ENCODE peak calls at places on chromosomes 11 and 22, in six cellular contexts. One of them, this sample, is unnamed.

GRCh38 chr11:28529540-28530410 is 421.6 kb downstream of the METTL15 start:
- DNase-seq in AG04450: peak; percentile 29
- DNase-seq in fibroblast of pulmonary artery: peak; percentile 85
- DNase-seq in GM23248: peak; percentile 71
- DNase-seq in AG10803: peak; percentile 70
- DNase-seq in fibroblast of villous mesenchyme: peak; percentile 80
- DNase-seq in this sample: no peak

GRCh38 chr11:59802639-59803176 is 7.9 kb downstream of the MRPL16 start:
- DNase-seq in AG04450: no peak
- DNase-seq in fibroblast of pulmonary artery: peak; percentile 76
- DNase-seq in GM23248: peak; percentile 75
- DNase-seq in AG10803: peak; percentile 52
- DNase-seq in fibroblast of villous mesenchyme: peak; percentile 70
- DNase-seq in this sample: no peak

GRCh38 chr22:49962751-49963646 is 2.4 kb downstream of the PIM3 start:
- DNase-seq in AG04450: no peak
- DNase-seq in fibroblast of pulmonary artery: no peak
- DNase-seq in GM23248: no peak
- DNase-seq in AG10803: no peak
- DNase-seq in fibroblast of villous mesenchyme: peak; percentile 14
- DNase-seq in this sample: peak; percentile 77

GRCh38 chr11:122690801-122691649 is 35.5 kb downstream of the UBASH3B start:
- DNase-seq in AG04450: no peak
- DNase-seq in fibroblast of pulmonary artery: peak; percentile 73
- DNase-seq in GM23248: peak; percentile 69
- DNase-seq in AG10803: peak; percentile 68
- DNase-seq in fibroblast of villous mesenchyme: peak; percentile 76
- DNase-seq in this sample: no peak

GRCh38 chr11:95863486-95864140 is 60.3 kb downstream of the MTMR2 start:
- DNase-seq in AG04450: peak; percentile 49
- DNase-seq in fibroblast of pulmonary artery: peak; percentile 76
- DNase-seq in GM23248: peak; percentile 84
- DNase-seq in AG10803: peak; percentile 71
- DNase-seq in fibroblast of villous mesenchyme: peak; percentile 44
- DNase-seq in this sample: no peak

GRCh38 chr11:125088576-125089455 is 22.6 kb downstream of the TMEM218 start:
- DNase-seq in AG04450: no peak
- DNase-seq in fibroblast of pulmonary artery: no peak
- DNase-seq in GM23248: no peak
- DNase-seq in AG10803: no peak
- DNase-seq in fibroblast of villous mesenchyme: no peak
- DNase-seq in this sample: no peak

GRCh38 chr22:32836286-32836859 is 34.9 kb downstream of the TIMP3 start:
- DNase-seq in AG04450: no peak
- DNase-seq in fibroblast of pulmonary artery: peak; percentile 38
- DNase-seq in GM23248: peak; percentile 56
- DNase-seq in AG10803: no peak
- DNase-seq in fibroblast of villous mesenchyme: no peak
- DNase-seq in this sample: no peak

GRCh38 chr11:93279911-93280347 is 50.6 kb upstream of the DEUP1 start:
- DNase-seq in AG04450: no peak
- DNase-seq in fibroblast of pulmonary artery: no peak
- DNase-seq in GM23248: no peak
- DNase-seq in AG10803: no peak
- DNase-seq in fibroblast of villous mesenchyme: no peak
- DNase-seq in this sample: no peak

GRCh38 chr11:4881860-4882500 is at the start of gene OR51T1:
- DNase-seq in AG04450: no peak
- DNase-seq in fibroblast of pulmonary artery: peak; percentile 13
- DNase-seq in GM23248: no peak
- DNase-seq in AG10803: peak; percentile 3
- DNase-seq in fibroblast of villous mesenchyme: peak; percentile 6
- DNase-seq in this sample: no peak

GRCh38 chr11:35079581-35079980 is 59.4 kb upstream of the CD44 start:
- DNase-seq in AG04450: no peak
- DNase-seq in fibroblast of pulmonary artery: no peak
- DNase-seq in GM23248: no peak
- DNase-seq in AG10803: no peak
- DNase-seq in fibroblast of villous mesenchyme: no peak
- DNase-seq in this sample: no peak

GRCh38 chr11:117586392-117586791 is 210.6 kb downstream of the DSCAML1 start:
- DNase-seq in AG04450: no peak
- DNase-seq in fibroblast of pulmonary artery: no peak
- DNase-seq in GM23248: no peak
- DNase-seq in AG10803: no peak
- DNase-seq in fibroblast of villous mesenchyme: no peak
- DNase-seq in this sample: no peak

GRCh38 chr11:117583063-117583801 is 213.8 kb downstream of the DSCAML1 start:
- DNase-seq in AG04450: no peak
- DNase-seq in fibroblast of pulmonary artery: peak; percentile 2
- DNase-seq in GM23248: peak; percentile 50
- DNase-seq in AG10803: no peak
- DNase-seq in fibroblast of villous mesenchyme: no peak
- DNase-seq in this sample: no peak

GRCh38 chr11:117587416-117587815 is 209.6 kb downstream of the DSCAML1 start:
- DNase-seq in AG04450: no peak
- DNase-seq in fibroblast of pulmonary artery: no peak
- DNase-seq in GM23248: no peak
- DNase-seq in AG10803: no peak
- DNase-seq in fibroblast of villous mesenchyme: no peak
- DNase-seq in this sample: no peak

GRCh38 chr11:117584056-117584830 is 212.8 kb downstream of the DSCAML1 start:
- DNase-seq in AG04450: no peak
- DNase-seq in fibroblast of pulmonary artery: peak; percentile 1
- DNase-seq in GM23248: peak; percentile 64
- DNase-seq in AG10803: peak; percentile 40
- DNase-seq in fibroblast of villous mesenchyme: no peak
- DNase-seq in this sample: no peak

DNA sequence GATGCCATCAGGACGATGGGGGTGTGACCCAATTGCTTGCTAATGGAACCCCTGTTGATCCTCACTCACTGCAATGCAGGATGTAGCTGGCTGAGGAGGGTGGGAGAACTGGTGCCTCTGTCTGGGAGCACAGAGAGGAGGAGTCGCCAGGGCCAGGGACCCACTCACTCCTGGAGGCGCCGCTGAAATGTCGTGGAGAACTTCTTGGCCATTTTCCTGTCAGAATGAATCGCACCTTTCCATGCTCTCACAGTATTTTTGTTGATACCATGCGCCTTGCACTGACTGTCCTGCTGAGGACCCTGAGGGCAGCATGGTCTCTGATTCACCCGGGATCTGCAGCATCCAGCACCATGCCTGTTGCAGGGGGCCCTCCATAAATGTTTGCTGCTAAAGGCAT is 211.4 kb downstream of the DSCAML1 start:
- DNase-seq in AG04450: no peak
- DNase-seq in fibroblast of pulmonary artery: no peak
- DNase-seq in GM23248: no peak
- DNase-seq in AG10803: no peak
- DNase-seq in fibroblast of villous mesenchyme: no peak
- DNase-seq in this sample: no peak
- H3K4me3 ChIP-seq in AG04450: no peak overlapping the region
- H3K4me3 ChIP-seq in fibroblast of pulmonary artery: no peak overlapping the region
- H3K4me3 ChIP-seq in GM23248: no peak overlapping the region
- H3K4me3 ChIP-seq in AG10803: no peak overlapping the region
- H3K4me3 ChIP-seq in fibroblast of villous mesenchyme: no peak overlapping the region
- H3K4me3 ChIP-seq in this sample: no peak overlapping the region

DNA sequence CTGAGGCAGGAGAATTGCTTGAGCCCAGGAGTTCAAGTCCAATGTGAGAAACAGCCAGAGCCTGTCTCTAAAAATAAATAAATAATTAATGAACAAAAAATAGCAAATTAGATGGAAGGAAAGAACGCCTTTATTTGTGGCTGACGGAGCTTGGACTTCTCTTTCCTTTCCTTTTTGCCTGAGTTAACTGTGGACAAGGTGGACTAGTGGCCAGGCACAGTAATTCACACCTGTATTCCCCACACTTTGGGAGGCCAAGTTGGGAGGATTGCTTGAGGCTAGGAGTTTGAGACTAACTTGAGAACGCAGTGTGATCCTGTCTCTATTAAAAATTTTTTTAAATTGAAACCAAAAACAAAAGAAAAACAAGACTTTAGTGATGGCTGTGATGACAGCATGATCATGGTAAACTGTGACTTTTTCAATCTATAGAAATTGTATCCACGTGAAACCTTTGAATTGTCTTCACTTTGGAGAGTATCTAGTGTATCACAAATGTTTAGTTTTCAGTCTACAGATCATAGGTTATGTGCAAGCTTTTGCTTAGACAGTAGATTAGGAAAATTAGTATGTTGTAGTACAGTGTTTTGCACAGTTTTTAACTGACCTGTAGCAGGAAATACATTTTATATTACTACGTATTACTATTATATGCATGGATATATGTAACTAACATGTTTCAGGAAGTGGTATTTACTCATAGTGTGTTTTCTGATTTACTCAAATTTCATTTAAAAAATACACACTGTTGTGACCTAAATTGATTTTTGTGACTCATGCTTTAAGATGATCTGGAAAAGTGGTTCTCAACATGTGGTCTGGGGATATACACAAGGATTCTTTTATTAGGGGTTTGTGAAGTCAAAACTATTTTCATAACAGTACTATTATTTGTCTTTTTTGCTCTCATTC is 42.1 kb downstream of the KDM2A start:
- DNase-seq in AG04450: no peak
- DNase-seq in fibroblast of pulmonary artery: peak; percentile 12
- DNase-seq in GM23248: peak; percentile 38
- DNase-seq in AG10803: peak; percentile 13
- DNase-seq in fibroblast of villous mesenchyme: peak; percentile 33
- DNase-seq in this sample: no peak
- H3K4me3 ChIP-seq in AG04450: no peak overlapping the region
- H3K4me3 ChIP-seq in fibroblast of pulmonary artery: no peak overlapping the region
- H3K4me3 ChIP-seq in GM23248: no peak overlapping the region
- H3K4me3 ChIP-seq in AG10803: no peak overlapping the region
- H3K4me3 ChIP-seq in fibroblast of villous mesenchyme: no peak overlapping the region
- H3K4me3 ChIP-seq in this sample: no peak overlapping the region

DNA sequence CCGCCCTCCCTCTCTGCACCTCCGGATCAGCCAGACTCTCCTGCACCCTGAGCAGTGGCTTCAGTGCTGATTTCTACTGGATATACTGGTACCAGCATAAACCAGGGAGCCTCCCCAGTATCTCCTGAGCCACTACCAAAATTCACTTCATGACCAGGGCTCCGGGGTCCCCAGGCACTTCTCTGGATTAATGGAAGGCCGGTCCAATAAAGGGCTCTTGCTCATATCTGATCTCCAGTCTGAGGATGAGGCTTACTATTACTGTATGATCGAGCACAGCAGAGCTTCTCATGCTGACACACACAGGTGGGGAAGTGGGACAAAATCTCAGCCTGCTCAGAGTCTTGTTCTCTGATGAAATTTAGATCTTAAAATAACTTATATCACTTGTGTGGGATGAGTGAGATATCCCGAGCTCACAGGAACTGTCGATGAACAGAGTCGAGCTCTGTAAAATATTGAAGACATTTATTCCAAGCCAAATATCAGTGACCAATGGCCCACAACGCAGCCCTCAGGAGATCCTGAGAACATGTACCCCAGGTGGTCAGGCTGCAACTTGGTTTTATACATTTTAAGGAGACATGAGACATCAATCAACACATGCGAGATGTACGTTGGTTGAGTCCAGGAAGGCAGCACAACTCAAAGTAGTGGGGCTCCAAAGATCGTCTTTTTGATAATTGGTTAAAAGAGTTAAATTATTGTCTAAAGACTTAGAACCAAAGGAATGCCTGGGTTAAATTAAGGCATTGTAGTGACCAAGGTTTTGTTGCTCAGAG is 93.0 kb upstream of the TOP3B start:
- DNase-seq in AG04450: no peak
- DNase-seq in fibroblast of pulmonary artery: no peak
- DNase-seq in GM23248: no peak
- DNase-seq in AG10803: no peak
- DNase-seq in fibroblast of villous mesenchyme: no peak
- DNase-seq in this sample: no peak
- H3K4me3 ChIP-seq in AG04450: no peak overlapping the region
- H3K4me3 ChIP-seq in fibroblast of pulmonary artery: no peak overlapping the region
- H3K4me3 ChIP-seq in GM23248: no peak overlapping the region
- H3K4me3 ChIP-seq in AG10803: no peak overlapping the region
- H3K4me3 ChIP-seq in fibroblast of villous mesenchyme: no peak overlapping the region
- H3K4me3 ChIP-seq in this sample: no peak overlapping the region

DNA sequence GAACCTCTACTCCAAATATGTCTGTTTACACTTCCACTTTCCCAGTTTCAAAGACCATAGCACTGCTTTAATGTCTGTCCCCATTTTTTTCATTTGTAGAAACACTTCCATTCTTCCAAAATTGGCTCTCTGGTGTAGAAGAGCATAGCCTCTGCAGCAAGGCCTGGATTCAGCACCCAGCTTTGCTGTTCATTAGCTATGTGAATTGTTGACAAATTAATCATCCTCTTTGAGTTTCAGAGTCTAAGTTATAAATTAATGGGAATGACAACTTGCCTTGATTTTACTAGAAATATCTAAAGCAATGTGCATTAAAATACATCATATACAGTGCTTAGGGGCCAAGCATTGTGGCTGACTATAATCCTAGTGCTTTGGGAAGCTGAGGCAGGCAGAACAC is 22.4 kb downstream of the GRIA4 start:
- DNase-seq in AG04450: no peak
- DNase-seq in fibroblast of pulmonary artery: no peak
- DNase-seq in GM23248: no peak
- DNase-seq in AG10803: no peak
- DNase-seq in fibroblast of villous mesenchyme: no peak
- DNase-seq in this sample: no peak
- H3K4me3 ChIP-seq in AG04450: no peak overlapping the region
- H3K4me3 ChIP-seq in fibroblast of pulmonary artery: no peak overlapping the region
- H3K4me3 ChIP-seq in GM23248: no peak overlapping the region
- H3K4me3 ChIP-seq in AG10803: no peak overlapping the region
- H3K4me3 ChIP-seq in fibroblast of villous mesenchyme: no peak overlapping the region
- H3K4me3 ChIP-seq in this sample: no peak overlapping the region

GRCh38 chr11:128734439-128735224 is 40.8 kb downstream of the FLI1 start:
- DNase-seq in AG04450: no peak
- DNase-seq in fibroblast of pulmonary artery: no peak
- DNase-seq in GM23248: no peak
- DNase-seq in AG10803: no peak
- DNase-seq in fibroblast of villous mesenchyme: no peak
- DNase-seq in this sample: no peak
- H3K4me3 ChIP-seq in AG04450: no peak overlapping the region
- H3K4me3 ChIP-seq in fibroblast of pulmonary artery: no peak overlapping the region
- H3K4me3 ChIP-seq in GM23248: no peak overlapping the region
- H3K4me3 ChIP-seq in AG10803: no peak overlapping the region
- H3K4me3 ChIP-seq in fibroblast of villous mesenchyme: no peak overlapping the region
- H3K4me3 ChIP-seq in this sample: no peak overlapping the region

GRCh38 chr11:109968781-109969180 is 124.4 kb upstream of the ZC3H12C start:
- DNase-seq in AG04450: no peak
- DNase-seq in fibroblast of pulmonary artery: no peak
- DNase-seq in GM23248: no peak
- DNase-seq in AG10803: no peak
- DNase-seq in fibroblast of villous mesenchyme: no peak
- DNase-seq in this sample: no peak

GRCh38 chr11:109972181-109972715 is 120.9 kb upstream of the ZC3H12C start:
- DNase-seq in AG04450: no peak
- DNase-seq in fibroblast of pulmonary artery: no peak
- DNase-seq in GM23248: no peak
- DNase-seq in AG10803: no peak
- DNase-seq in fibroblast of villous mesenchyme: no peak
- DNase-seq in this sample: no peak

GRCh38 chr11:109972939-109973338 is 120.3 kb upstream of the ZC3H12C start:
- DNase-seq in AG04450: no peak
- DNase-seq in fibroblast of pulmonary artery: no peak
- DNase-seq in GM23248: peak; percentile 27
- DNase-seq in AG10803: no peak
- DNase-seq in fibroblast of villous mesenchyme: no peak
- DNase-seq in this sample: no peak

GRCh38 chr11:109970516-109971183 is 122.5 kb upstream of the ZC3H12C start:
- DNase-seq in AG04450: no peak
- DNase-seq in fibroblast of pulmonary artery: no peak
- DNase-seq in GM23248: no peak
- DNase-seq in AG10803: no peak
- DNase-seq in fibroblast of villous mesenchyme: no peak
- DNase-seq in this sample: no peak

GRCh38 chr11:109971184-109971523 is 122.0 kb upstream of the ZC3H12C start:
- DNase-seq in AG04450: no peak
- DNase-seq in fibroblast of pulmonary artery: peak; percentile 90
- DNase-seq in GM23248: peak; percentile 60
- DNase-seq in AG10803: peak; percentile 47
- DNase-seq in fibroblast of villous mesenchyme: peak; percentile 59
- DNase-seq in this sample: no peak
- H3K4me3 ChIP-seq in AG04450: no peak overlapping the region
- H3K4me3 ChIP-seq in fibroblast of pulmonary artery: no peak overlapping the region
- H3K4me3 ChIP-seq in GM23248: no peak overlapping the region
- H3K4me3 ChIP-seq in AG10803: no peak overlapping the region
- H3K4me3 ChIP-seq in fibroblast of villous mesenchyme: no peak overlapping the region
- H3K4me3 ChIP-seq in this sample: no peak overlapping the region

This sample was measured in coronary artery.